ENCODE peak calls at places on chromosomes 11 and 22, in six cellular contexts. One of them, this sample, is unnamed.

GRCh38 chr11:131504199-131504949 is 134.0 kb downstream of the NTM start:
- DNase-seq in DND-41: peak; percentile 15
- DNase-seq in frontal cortex: peak; percentile 27
- DNase-seq in fibroblast of pulmonary artery: no peak
- DNase-seq in GOT3: no peak
- DNase-seq in activated T-cell treated with anti-CD3 and anti-CD28 coated beads for 1 hour: no peak
- DNase-seq in this sample: no peak

GRCh38 chr22:24427500-24428164 is at the start of gene ADORA2A:
- DNase-seq in DND-41: peak; percentile 96
- DNase-seq in frontal cortex: no peak
- DNase-seq in fibroblast of pulmonary artery: no peak
- DNase-seq in GOT3: no peak
- DNase-seq in activated T-cell treated with anti-CD3 and anti-CD28 coated beads for 1 hour: peak; percentile 73
- DNase-seq in this sample: no peak

GRCh38 chr22:29044657-29045176 is 16.9 kb downstream of the C22orf31 start:
- DNase-seq in DND-41: no peak
- DNase-seq in frontal cortex: no peak
- DNase-seq in fibroblast of pulmonary artery: peak; percentile 70
- DNase-seq in GOT3: no peak
- DNase-seq in activated T-cell treated with anti-CD3 and anti-CD28 coated beads for 1 hour: no peak
- DNase-seq in this sample: no peak

GRCh38 chr11:113119074-113119473 is 157.9 kb downstream of the NCAM1 start:
- DNase-seq in DND-41: no peak
- DNase-seq in frontal cortex: no peak
- DNase-seq in fibroblast of pulmonary artery: peak; percentile 22
- DNase-seq in GOT3: no peak
- DNase-seq in activated T-cell treated with anti-CD3 and anti-CD28 coated beads for 1 hour: no peak
- DNase-seq in this sample: no peak

GRCh38 chr11:77642228-77642627 is 4.6 kb upstream of the CLNS1A start:
- DNase-seq in DND-41: no peak
- DNase-seq in frontal cortex: no peak
- DNase-seq in fibroblast of pulmonary artery: no peak
- DNase-seq in GOT3: no peak
- DNase-seq in activated T-cell treated with anti-CD3 and anti-CD28 coated beads for 1 hour: no peak
- DNase-seq in this sample: no peak

GRCh38 chr22:38467904-38468760 is at the start of gene KDELR3:
- DNase-seq in DND-41: no peak
- DNase-seq in frontal cortex: peak; percentile 57
- DNase-seq in fibroblast of pulmonary artery: peak; percentile 74
- DNase-seq in GOT3: peak; percentile 62
- DNase-seq in activated T-cell treated with anti-CD3 and anti-CD28 coated beads for 1 hour: peak; percentile 27
- DNase-seq in this sample: no peak

GRCh38 chr22:43057641-43058040 is 31.6 kb downstream of the TTLL1 start:
- DNase-seq in DND-41: no peak
- DNase-seq in frontal cortex: no peak
- DNase-seq in fibroblast of pulmonary artery: no peak
- DNase-seq in GOT3: no peak
- DNase-seq in activated T-cell treated with anti-CD3 and anti-CD28 coated beads for 1 hour: no peak
- DNase-seq in this sample: no peak

GRCh38 chr22:25764270-25765015 is 22.5 kb downstream of the MYO18B start:
- DNase-seq in DND-41: no peak
- DNase-seq in frontal cortex: no peak
- DNase-seq in fibroblast of pulmonary artery: no peak
- DNase-seq in GOT3: no peak
- DNase-seq in activated T-cell treated with anti-CD3 and anti-CD28 coated beads for 1 hour: no peak
- DNase-seq in this sample: no peak

This sample was measured in thoracic aorta.